ENCODE peak calls at places on chromosomes 5 and 9, in eight cellular contexts. Z is ovary; D is CD8-positive, alpha-beta T cell; B is tibial nerve; C is uterus; F is HFF-Myc; R is fibroblast of lung; T is psoas muscle. W is an unnamed sample.

GRCh38 chr5:43627028-43627427 is 24.0 kb downstream of the NNT start:
- DNase-seq in R (peak), Z (no peak), F (no peak), B (no peak), C (no peak), T (peak), D (no peak), W (no peak)

GRCh38 chr5:177458912-177459350 is 12.3 kb downstream of the PRR7 start:
- DNase-seq in T (peak), C (no peak), D (no peak), R (peak), Z (no peak), F (no peak), B (no peak), W (no peak)

GRCh38 chr5:114782869-114783268 is 386.8 kb downstream of the TRIM36 start:
- DNase-seq in R (no peak), B (no peak), T (peak), F (no peak), D (no peak), Z (no peak), C (no peak), W (no peak)

GRCh38 chr9:113611461-113612215 is 148.1 kb downstream of the RGS3 start:
- DNase-seq in B (no peak), T (peak), C (no peak), D (no peak), Z (peak), F (no peak), R (no peak), W (no peak)

GRCh38 chr9:92632641-92633040 is 37.3 kb downstream of the IPPK start:
- DNase-seq in R (no peak), Z (no peak), F (no peak), D (no peak), T (no peak), B (no peak), C (peak), W (no peak)

GRCh38 chr9:98087420-98088354 is 31.2 kb downstream of the NANS start:
- DNase-seq in F (no peak), T (peak), C (no peak), Z (peak), B (no peak), D (peak), R (peak), W (no peak)

GRCh38 chr5:88269222-88269771 is 652 bp upstream of the TMEM161B start:
- DNase-seq in C (no peak), T (no peak), B (no peak), Z (no peak), F (no peak), D (peak), R (peak), W (no peak)

GRCh38 chr9:127209220-127209619 is 55.4 kb upstream of the GARNL3 start:
- DNase-seq in B (no peak), R (no peak), D (no peak), T (no peak), F (no peak), C (no peak), Z (no peak), W (no peak)

GRCh38 chr5:161098516-161098915 is 246.5 kb upstream of the ATP10B start:
- DNase-seq in F (no peak), B (no peak), Z (no peak), D (no peak), T (no peak), R (no peak), C (no peak), W (no peak)

GRCh38 chr9:120440791-120441190 is 139.2 kb downstream of the CDK5RAP2 start:
- DNase-seq in T (no peak), R (no peak), Z (no peak), C (no peak), B (no peak), D (no peak), F (no peak), W (no peak)

GRCh38 chr9:109640232-109641078 is 139.5 kb upstream of the PALM2AKAP2 start:
- DNase-seq in Z (peak), F (no peak), D (no peak), R (peak), B (no peak), C (peak), T (peak), W (no peak)

GRCh38 chr5:76456258-76456657 is 53.2 kb downstream of the IQGAP2 start:
- DNase-seq in F (no peak), Z (no peak), C (no peak), T (no peak), R (no peak), B (no peak), D (no peak), W (no peak)

GRCh38 chr5:180250329-180250728 is 41.3 kb upstream of the RASGEF1C start:
- DNase-seq in B (no peak), C (no peak), D (no peak), T (no peak), F (no peak), R (no peak), Z (no peak), W (no peak)

GRCh38 chr5:93188876-93189485 is 392.0 kb downstream of the NR2F1-AS1 start:
- DNase-seq in R (peak), Z (no peak), F (no peak), D (no peak), C (no peak), T (no peak), B (no peak), W (no peak)

GRCh38 chr5:32504923-32505596 is 60.5 kb upstream of the ZFR start:
- DNase-seq in B (peak), Z (peak), C (peak), D (no peak), R (peak), F (peak), T (peak), W (peak)

GRCh38 chr9:61674882-61675281 is 485.0 kb downstream of the SPATA31A7 start:
- DNase-seq in Z (no peak), F (no peak), R (no peak), D (no peak), B (no peak), T (no peak), C (no peak), W (no peak)

GRCh38 chr5:7855611-7856010 is 4.7 kb upstream of the CFAP90 start:
- DNase-seq in R (no peak), C (no peak), B (no peak), T (no peak), F (no peak), D (no peak), Z (no peak), W (no peak)

GRCh38 chr9:98927724-98928123 is 16.0 kb upstream of the COL15A1 start:
- DNase-seq in C (no peak), B (no peak), R (no peak), T (no peak), F (no peak), Z (peak), D (no peak), W (no peak)

GRCh38 chr5:44729536-44729935 is 79.2 kb upstream of the MRPS30 start:
- DNase-seq in F (no peak), T (no peak), D (no peak), B (no peak), Z (no peak), R (no peak), C (no peak), W (no peak)

GRCh38 chr9:69877852-69878507 is 57.4 kb downstream of the CFAP95 start:
- DNase-seq in D (no peak), F (no peak), Z (no peak), C (no peak), T (no peak), R (no peak), B (no peak), W (no peak)

GRCh38 chr9:80320916-80321315 is 749.2 kb downstream of the TLE4 start:
- DNase-seq in Z (no peak), C (no peak), F (no peak), D (no peak), T (no peak), R (peak), B (no peak), W (no peak)

GRCh38 chr9:99595796-99596195 is 225.9 kb upstream of the NR4A3 start:
- DNase-seq in Z (no peak), F (no peak), R (no peak), D (no peak), C (no peak), B (no peak), T (no peak), W (no peak)

GRCh38 chr5:156913719-156914370 is 49.2 kb downstream of the TIMD4 start:
- DNase-seq in T (no peak), C (no peak), F (no peak), Z (no peak), D (peak), B (no peak), R (no peak), W (no peak)

GRCh38 chr9:38018230-38018963 is 50.6 kb downstream of the SHB start:
- DNase-seq in T (no peak), R (no peak), B (no peak), F (no peak), Z (no peak), C (no peak), D (no peak), W (no peak)

GRCh38 chr5:172802585-172803176 is 31.4 kb upstream of the ERGIC1 start:
- DNase-seq in R (peak), B (no peak), T (no peak), F (no peak), Z (no peak), C (no peak), D (no peak), W (no peak)
- TF ChIP-seq CTCF in R (no peak), B (no peak), T (no peak), F (no peak), Z (no peak), C (no peak), D (no peak), W (no peak)

DNA sequence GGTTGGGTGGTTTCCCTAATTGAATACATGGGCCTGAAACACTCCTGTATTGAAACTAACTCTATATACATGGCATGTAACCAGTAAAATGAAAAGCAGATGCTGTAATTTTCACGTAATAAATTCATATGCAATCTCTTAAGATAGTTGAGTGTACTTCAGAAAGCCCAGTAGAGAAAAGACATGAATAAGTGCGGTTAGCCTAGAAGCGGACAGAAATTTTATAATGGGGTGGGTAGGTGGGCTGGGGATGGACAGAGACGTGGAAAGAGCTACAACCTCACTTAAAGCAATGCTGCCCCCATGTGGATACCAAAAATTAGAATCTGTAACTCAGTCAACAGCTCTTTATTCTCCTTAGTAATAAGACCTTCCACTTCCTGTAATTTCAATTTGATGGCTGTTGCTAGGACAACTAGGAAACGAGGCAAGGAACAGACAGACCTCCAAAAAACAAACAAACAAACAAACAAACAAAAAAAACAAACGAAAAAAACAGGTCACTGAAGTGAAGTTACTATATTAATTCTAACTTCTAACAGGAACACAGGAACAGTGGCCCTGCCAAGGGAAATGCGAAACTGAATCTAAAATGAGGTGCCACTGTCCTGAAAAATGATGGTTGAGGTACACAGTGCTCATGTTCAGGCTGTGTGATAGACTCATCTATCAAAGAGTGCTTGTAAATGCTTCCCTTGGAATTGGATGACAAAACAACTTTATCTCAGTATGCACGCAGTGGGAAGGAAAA is 103.4 kb upstream of the GNA14 start:
- DNase-seq in R (peak), T (no peak), F (peak), D (no peak), B (no peak), Z (no peak), C (peak), W (peak)
- H3K4me3 ChIP-seq in R (no peak), T (no peak), F (no peak), D (no peak), B (no peak), Z (peak), C (no peak), W (no peak)

DNA sequence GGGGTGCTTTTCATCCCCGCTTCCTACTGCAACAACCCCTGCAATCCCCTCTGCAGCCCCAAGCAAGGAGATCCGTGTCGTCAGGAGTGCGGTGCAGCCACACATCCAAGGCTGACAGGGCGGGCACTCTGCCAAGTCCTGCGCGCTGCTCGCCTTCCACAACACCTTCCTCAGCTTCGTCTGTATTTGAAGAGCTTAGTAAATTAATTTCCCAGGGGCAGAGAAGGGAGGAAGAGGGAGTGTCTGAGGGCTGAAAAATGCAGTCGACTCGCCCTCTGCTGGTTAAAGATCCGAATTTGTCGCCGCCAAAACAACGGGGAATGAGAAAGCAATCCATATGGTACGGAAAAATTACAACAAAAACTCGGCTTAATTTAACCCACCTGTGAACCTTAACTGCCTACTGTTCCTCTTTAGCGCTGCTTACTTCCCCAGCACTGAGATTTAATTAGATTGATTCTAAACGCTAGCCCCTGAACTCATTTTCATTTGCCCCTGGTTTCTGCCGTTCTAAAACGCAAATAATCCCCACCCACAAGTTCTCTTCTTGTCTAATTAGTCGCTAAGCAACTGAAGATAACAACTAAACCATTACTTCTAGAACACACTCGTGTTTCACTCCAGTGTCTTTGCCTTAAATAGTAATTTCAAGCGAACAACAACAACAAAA is 10.9 kb upstream of the PCDHB1 start:
- DNase-seq in C (peak), D (no peak), F (no peak), Z (peak), B (no peak), T (peak), R (no peak), W (no peak)
- TF ChIP-seq CTCF in C (peak), D (no peak), F (no peak), Z (no peak), B (peak), T (peak), R (peak), W (no peak)

GRCh38 chr5:14258840-14259239 is 115.7 kb downstream of the TRIO start:
- DNase-seq in R (peak), T (no peak), Z (peak), F (no peak), B (no peak), C (no peak), D (no peak), W (no peak)
- H3K4me3 ChIP-seq in R (no peak), T (no peak), Z (no peak), F (no peak), B (no peak), C (no peak), D (no peak), W (no peak)

DNA sequence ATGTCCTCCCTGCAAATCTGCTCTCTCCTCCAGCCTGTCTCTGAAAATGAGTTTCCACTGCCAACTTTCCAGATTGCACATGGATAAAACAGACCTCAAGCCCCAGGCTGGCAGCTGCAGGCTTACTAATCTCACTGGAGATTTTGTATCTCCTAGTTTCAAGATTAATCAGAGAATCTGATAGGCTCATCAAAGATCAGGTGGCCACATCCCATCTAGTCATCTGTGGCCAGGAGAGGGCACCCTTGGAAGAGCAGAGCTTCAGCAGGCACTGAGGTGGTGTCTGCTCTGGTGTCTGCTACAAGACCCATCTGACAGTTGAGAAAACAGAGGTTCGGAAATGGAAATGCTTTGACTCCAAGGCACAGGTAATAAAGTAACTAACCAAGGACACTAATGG is 179.0 kb downstream of the MSX2 start:
- DNase-seq in F (no peak), B (no peak), Z (no peak), T (no peak), R (no peak), D (no peak), C (no peak), W (no peak)
- TF ChIP-seq CTCF in F (no peak), B (no peak), Z (no peak), T (no peak), R (no peak), D (no peak), C (no peak), W (no peak)

GRCh38 chr5:82393951-82394350 is 115.8 kb upstream of the RPS23 start:
- DNase-seq in D (no peak), R (no peak), F (no peak), C (no peak), Z (no peak), B (no peak), T (no peak), W (no peak)
- H3K4me3 ChIP-seq in D (no peak), R (no peak), F (no peak), C (no peak), Z (no peak), B (no peak), T (no peak), W (no peak)